ENCODE peak calls at places on chromosome 6, in six cellular contexts. P is foreskin fibroblast, U is PC-3, D is endothelial cell, G is psoas muscle, R is uterus. F is an unnamed sample.
A peak's percentile ranks its signal among the peaks of the same experiment; 100 is the strongest.

GRCh38 chr6:33798343-33798848 is 5.4 kb downstream of the MLN start:
- DNase-seq in R (no peak), D (no peak), G (no peak), P (no peak), U (no peak), F (no peak)

GRCh38 chr6:3287308-3287707 is 28.6 kb downstream of the PSMG4 start:
- DNase-seq in P (no peak), D (no peak), R (peak; percentile 28), U (peak; percentile 20), G (no peak), F (no peak)

GRCh38 chr6:147648936-147649335 is 140.4 kb downstream of the SAMD5 start:
- DNase-seq in D (no peak), P (peak; percentile 10), U (no peak), G (no peak), R (no peak), F (no peak)

GRCh38 chr6:83921315-83921714 is 61.8 kb downstream of the CYB5R4 start:
- DNase-seq in D (no peak), R (no peak), G (no peak), P (no peak), U (no peak), F (no peak)

GRCh38 chr6:138491020-138491419 is 8.3 kb downstream of the NHSL1 start:
- DNase-seq in P (no peak), D (no peak), U (no peak), R (no peak), G (no peak), F (no peak)

GRCh38 chr6:34181903-34182302 is 36.0 kb upstream of the GRM4 start:
- DNase-seq in G (no peak), D (no peak), U (no peak), R (no peak), P (no peak), F (no peak)

GRCh38 chr6:8215631-8216030 is 113.3 kb upstream of the EEF1E1 start:
- DNase-seq in R (no peak), D (no peak), U (peak; percentile 35), P (peak; percentile 58), G (no peak), F (no peak)

GRCh38 chr6:10383312-10384063 is 31.4 kb downstream of the TFAP2A start:
- DNase-seq in P (peak; percentile 32), U (peak; percentile 57), R (no peak), G (peak; percentile 14), D (no peak), F (no peak)

GRCh38 chr6:155244434-155244833 is 19.4 kb upstream of the CLDN20 start:
- DNase-seq in P (no peak), G (no peak), D (no peak), U (no peak), R (no peak), F (no peak)

DNA sequence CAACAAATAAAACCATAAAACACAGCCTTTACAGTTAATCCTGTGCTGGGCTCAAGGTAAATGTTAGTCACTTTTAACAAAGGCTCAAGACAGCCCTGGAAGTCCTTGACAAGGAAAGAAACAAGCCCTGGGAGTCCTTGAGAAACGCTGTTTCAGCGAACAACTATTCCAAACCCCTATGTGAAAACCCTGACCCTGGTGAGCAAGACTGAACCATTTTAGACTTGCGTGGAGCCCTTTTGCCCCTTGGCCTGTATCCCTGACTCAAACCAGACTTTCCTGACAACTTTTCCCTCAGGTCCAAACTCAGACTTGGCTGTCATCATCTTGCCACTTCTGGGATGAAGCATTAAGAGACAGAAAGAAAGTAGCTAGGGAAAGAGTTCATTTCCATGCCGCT is 180.4 kb downstream of the AIG1 start:
- DNase-seq in R (no peak), G (no peak), D (no peak), U (no peak), P (no peak), F (peak; percentile 67)
- TF ChIP-seq CTCF in R (no peak), G (no peak), D (no peak), U (no peak), P (no peak), F (no peak)

DNA sequence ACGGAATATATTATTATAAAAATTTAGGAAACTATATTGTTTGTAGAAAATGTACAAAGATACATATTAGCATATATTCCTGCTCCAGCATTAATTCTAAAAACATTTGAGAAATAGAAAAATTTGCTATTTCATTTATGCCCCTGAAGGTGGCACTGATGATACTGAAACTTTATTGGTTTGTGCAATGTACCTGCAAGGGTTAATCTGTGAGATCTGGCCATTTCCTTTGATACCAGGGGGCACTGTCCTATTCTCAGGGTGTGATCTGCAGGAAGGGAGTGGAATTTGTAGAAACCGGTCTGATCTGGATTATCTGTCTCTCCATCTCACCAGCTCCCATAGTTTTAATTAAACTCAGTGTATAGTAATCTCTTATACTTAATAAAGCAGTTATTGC is 625.1 kb upstream of the IMPG1 start:
- DNase-seq in U (peak; percentile 12), D (no peak), R (no peak), G (no peak), P (no peak), F (no peak)
- TF ChIP-seq CTCF in U (peak; percentile 42), D (peak; percentile 47), R (no peak), G (no peak), P (peak; percentile 12), F (no peak)

DNA sequence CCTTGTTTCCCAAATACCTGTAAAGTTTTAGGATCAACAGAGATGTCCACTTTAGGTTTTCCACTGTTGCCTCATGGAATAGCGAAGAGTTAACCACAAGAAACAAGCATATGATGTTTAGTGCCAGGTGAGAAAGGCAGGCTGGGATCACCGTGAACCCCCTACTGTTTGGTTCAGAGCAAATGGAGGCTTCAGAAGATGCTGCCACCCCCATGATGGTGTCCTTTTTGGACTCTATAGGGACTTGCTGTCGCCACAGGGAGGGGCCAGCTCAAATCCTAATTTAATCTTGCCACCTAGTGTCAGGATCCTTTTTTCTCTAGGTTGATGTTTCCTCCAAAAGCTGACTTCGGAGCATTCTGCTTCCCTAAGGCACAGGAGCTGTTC is 1.9 kb upstream of the DLL1 start:
- DNase-seq in G (no peak), U (peak; percentile 53), P (no peak), D (no peak), R (no peak), F (no peak)
- TF ChIP-seq CTCF in G (peak; percentile 22), U (peak; percentile 53), P (no peak), D (no peak), R (peak; percentile 12), F (peak; percentile 15)

DNA sequence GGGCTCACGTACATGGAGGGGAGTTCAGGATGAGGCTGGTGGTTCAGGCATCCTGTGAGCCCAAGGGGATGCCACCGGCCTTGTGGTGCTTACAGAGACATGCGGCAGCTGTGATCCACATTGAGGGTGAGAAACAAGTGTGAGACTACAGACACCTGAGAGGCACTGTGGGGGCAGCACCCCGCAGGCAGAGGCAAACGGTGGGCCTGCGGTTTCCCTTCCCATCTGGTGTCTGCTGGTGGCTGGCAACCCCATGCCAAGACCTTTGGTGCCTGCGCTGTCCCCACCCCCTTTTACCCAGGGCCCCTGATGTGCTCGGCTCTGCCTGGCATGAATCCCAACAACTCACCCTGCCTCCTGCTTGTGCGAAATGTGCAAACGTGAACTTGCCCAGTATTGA is 42.0 kb downstream of the ERMARD start:
- DNase-seq in G (no peak), D (no peak), R (no peak), U (no peak), P (no peak), F (no peak)
- TF ChIP-seq CTCF in G (no peak), D (no peak), R (no peak), U (no peak), P (no peak), F (no peak)